ENCODE peak calls at places on chromosomes 3 and 15, in six cellular contexts. M is hepatocyte, A is heart left ventricle, Q is cardiac muscle cell, W is neural progenitor cell, K is psoas muscle. G is an unnamed sample. For H3K4me1, the result is how much of the 10 kb centered on the place peaks cover.

GRCh38 chr3:113211370-113212154 is at the start of gene BOC:
- DNase-seq in K (peak), W (peak), A (no peak), M (peak), Q (peak), G (no peak)

GRCh38 chr3:171806200-171807128 is 3.8 kb downstream of the PLD1 start:
- DNase-seq in W (no peak), K (no peak), Q (peak), A (no peak), M (peak), G (no peak)

GRCh38 chr3:177441813-177442646 is 244.7 kb upstream of the TBL1XR1 start:
- DNase-seq in K (no peak), Q (no peak), A (no peak), M (no peak), W (no peak), G (no peak)

GRCh38 chr3:118987466-118987865 is 47.2 kb downstream of the IGSF11 start:
- DNase-seq in M (peak), W (no peak), Q (peak), K (no peak), A (no peak), G (peak)

GRCh38 chr3:117193390-117193789 is 483.8 kb downstream of the TUSC7 start:
- DNase-seq in A (no peak), K (no peak), Q (no peak), M (no peak), W (peak), G (no peak)

GRCh38 chr15:40340038-40340739 is 550 bp downstream of the CCDC9B start:
- DNase-seq in W (no peak), A (peak), K (peak), Q (peak), M (peak), G (peak)

GRCh38 chr3:57161131-57161538 is 4.0 kb downstream of the IL17RD start:
- DNase-seq in K (no peak), W (no peak), A (no peak), Q (peak), M (peak), G (no peak)

GRCh38 chr3:133426721-133427120 is 26.9 kb downstream of the BFSP2 start:
- DNase-seq in M (no peak), W (no peak), K (no peak), Q (peak), A (no peak), G (no peak)

GRCh38 chr15:64009241-64009640 is 37.0 kb downstream of the DAPK2 start:
- DNase-seq in Q (peak), A (no peak), M (no peak), K (peak), W (no peak), G (no peak)

GRCh38 chr3:4866841-4867240 is 112.4 kb upstream of the BHLHE40 start:
- DNase-seq in M (peak), Q (peak), W (no peak), A (no peak), K (no peak), G (no peak)

GRCh38 chr15:79433610-79434009 is 1.5 kb downstream of the MINAR1 start:
- DNase-seq in M (no peak), A (no peak), W (peak), K (no peak), Q (no peak), G (no peak)

GRCh38 chr15:101410612-101411011 is 78.9 kb downstream of the PCSK6 start:
- DNase-seq in A (no peak), M (no peak), Q (no peak), K (peak), W (no peak), G (no peak)

GRCh38 chr3:187702507-187703033 is at the start of gene RTP2:
- DNase-seq in M (no peak), W (no peak), A (no peak), K (peak), Q (no peak), G (no peak)

GRCh38 chr3:157163554-157163953 is 3.6 kb upstream of the CCNL1 start:
- DNase-seq in A (no peak), Q (no peak), K (no peak), W (no peak), M (no peak), G (no peak)

GRCh38 chr3:17075907-17076306 is 191.2 kb downstream of the PLCL2 start:
- DNase-seq in Q (no peak), K (no peak), M (no peak), A (no peak), W (no peak), G (no peak)

GRCh38 chr3:69770976-69771634 is 31.8 kb downstream of the MITF start:
- DNase-seq in M (no peak), K (no peak), W (no peak), Q (no peak), A (no peak), G (no peak)

GRCh38 chr3:97821413-97821809 is 400 bp upstream of the CRYBG3 start:
- DNase-seq in A (peak), M (peak), W (no peak), K (peak), Q (no peak), G (peak)

GRCh38 chr3:53384465-53385277 is 37.3 kb upstream of the DCP1A start:
- DNase-seq in M (no peak), W (no peak), A (no peak), Q (no peak), K (no peak), G (no peak)

GRCh38 chr3:160098261-160098908 is 109.8 kb downstream of the IL12A start:
- DNase-seq in A (no peak), M (no peak), W (no peak), K (no peak), Q (peak), G (no peak)

GRCh38 chr15:35540885-35541284 is 5.1 kb downstream of the DPH6 start:
- DNase-seq in W (no peak), A (no peak), Q (peak), K (no peak), M (no peak), G (no peak)

DNA sequence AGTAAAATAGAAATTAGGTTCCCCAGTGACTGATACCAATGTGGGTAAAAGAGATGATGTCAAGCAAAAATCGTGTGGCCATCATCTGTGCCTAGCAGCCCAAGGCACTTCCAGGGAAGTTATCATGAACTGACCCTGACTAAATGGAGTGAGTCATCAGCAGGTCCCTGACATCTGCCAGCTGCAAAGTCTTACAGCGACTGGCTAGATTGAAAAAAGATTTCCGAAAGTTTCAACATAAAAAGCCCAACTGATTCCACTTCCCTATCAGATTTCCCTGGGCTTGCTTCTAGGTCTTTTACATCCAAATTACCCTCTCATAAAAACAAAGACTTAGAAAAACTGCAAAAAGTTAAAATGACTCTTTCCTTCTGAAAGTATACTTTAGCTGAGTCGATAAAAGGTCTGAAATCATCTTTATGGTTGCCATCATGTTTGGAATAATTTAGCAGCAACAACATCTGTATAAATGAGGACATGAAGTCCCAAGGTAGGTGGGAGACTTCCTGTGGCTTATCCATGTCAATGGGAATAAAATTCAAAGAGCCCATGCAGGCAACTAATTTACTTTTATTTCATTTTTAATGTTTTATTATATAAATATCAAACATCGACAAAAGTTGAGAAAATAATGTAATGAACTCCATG is 342.8 kb downstream of the ERC2 start:
- DNase-seq in M (peak), W (peak), K (no peak), Q (peak), A (no peak), G (no peak)
- H3K4me3 ChIP-seq in M (no peak), W (no peak), K (no peak), Q (no peak), A (no peak), G (no peak)

GRCh38 chr15:62922514-62922913 is 120.0 kb upstream of the TPM1 start:
- DNase-seq in K (no peak), M (no peak), W (no peak), Q (no peak), A (no peak), G (no peak)
- H3K27ac ChIP-seq in K (no peak), M (no peak), W (no peak), Q (no peak), A (peak), G (peak)

GRCh38 chr15:75695206-75695605 is 17.4 kb downstream of the CSPG4 start:
- DNase-seq in W (no peak), Q (no peak), M (peak), A (no peak), K (no peak), G (no peak)
- H3K4me1 ChIP-seq in W (under half), Q (under half), M (under half), A (half or more), K (under half), G (half or more)

DNA sequence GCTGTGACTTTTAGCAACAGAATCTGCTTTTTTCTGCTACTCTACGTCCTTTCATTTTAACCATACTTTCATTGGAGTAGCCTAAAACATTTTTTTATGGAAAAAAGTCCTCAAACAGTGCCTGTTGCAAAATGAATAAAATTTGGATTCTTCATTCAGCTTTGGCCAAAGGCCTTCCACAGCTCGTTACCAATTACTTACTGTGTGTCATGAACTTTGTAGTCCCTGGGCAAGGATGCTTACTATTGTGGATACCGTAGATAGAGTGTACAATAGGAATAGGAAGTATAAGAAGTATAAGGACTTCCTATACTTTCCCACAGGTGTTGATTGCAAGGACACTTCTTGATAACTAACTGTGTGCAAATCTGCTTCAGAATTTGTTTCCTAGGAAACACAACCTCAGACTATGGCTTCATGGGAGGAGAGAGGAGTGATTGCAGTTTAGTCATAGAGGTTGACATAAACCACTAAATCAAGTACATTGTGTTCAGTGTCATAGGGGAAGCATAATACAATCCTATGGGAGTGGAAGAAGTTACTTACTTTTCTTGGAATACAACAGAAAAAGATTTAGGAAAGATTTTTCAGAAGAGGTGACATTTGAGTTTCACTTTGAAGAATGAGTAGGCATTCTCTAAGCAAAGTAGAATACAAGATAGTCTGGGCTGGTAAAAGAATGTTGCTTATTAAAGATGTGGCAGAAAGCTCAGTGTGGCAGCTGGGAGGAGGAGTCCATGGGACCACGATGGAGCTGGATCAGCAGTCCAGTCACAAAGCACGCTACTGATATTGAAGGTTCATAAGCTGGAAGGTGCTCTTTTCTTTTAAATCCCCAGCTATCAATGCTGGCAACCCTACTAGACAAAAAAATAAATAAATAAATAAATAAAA is 309.7 kb upstream of the TPRG1 start:
- DNase-seq in W (no peak), M (no peak), Q (peak), K (no peak), A (no peak), G (no peak)
- H3K4me3 ChIP-seq in W (no peak), M (no peak), Q (no peak), K (no peak), A (no peak), G (no peak)

GRCh38 chr3:184676927-184677326 is 34.9 kb downstream of the MAGEF1 start:
- DNase-seq in A (no peak), W (no peak), M (no peak), Q (no peak), K (peak), G (no peak)
- H3K27ac ChIP-seq in A (no peak), W (no peak), M (no peak), Q (peak), K (no peak), G (no peak)